ENCODE peak calls at places on chromosomes 16 and 17, in four cellular contexts. V, C, J and L are unnamed samples.

GRCh38 chr16:66367968-66368891 is 1.7 kb downstream of the CDH5 start:
- DNase-seq in J (no peak), C (no peak), V (no peak), L (no peak)

GRCh38 chr17:41586863-41587495 is at the start of gene KRT14:
- DNase-seq in V (no peak), J (no peak), C (no peak), L (no peak)

GRCh38 chr17:37694734-37695133 is 50.1 kb downstream of the HNF1B start:
- DNase-seq in V (no peak), C (no peak), J (no peak), L (no peak)

GRCh38 chr17:30950189-30950588 is 20.6 kb upstream of the RNF135 start:
- DNase-seq in J (peak), V (peak), C (no peak), L (no peak)

GRCh38 chr17:18225562-18226283 is at the start of gene LLGL1:
- DNase-seq in J (no peak), V (no peak), C (no peak), L (no peak)

GRCh38 chr17:11081342-11081741 is 159.7 kb upstream of the SHISA6 start:
- DNase-seq in C (no peak), J (no peak), V (no peak), L (no peak)

GRCh38 chr16:46974352-46974751 is 878 bp upstream of the DNAJA2 start:
- DNase-seq in V (peak), C (no peak), J (no peak), L (no peak)

GRCh38 chr17:67477687-67478086 is 100.6 kb downstream of the PITPNC1 start:
- DNase-seq in V (peak), C (peak), J (no peak), L (no peak)

GRCh38 chr17:6374761-6375312 is 60.1 kb downstream of the AIPL1 start:
- DNase-seq in C (no peak), V (no peak), J (no peak), L (no peak)

GRCh38 chr17:17710728-17711541 is 29.7 kb downstream of the RAI1 start:
- DNase-seq in V (no peak), J (peak), C (peak), L (peak)

GRCh38 chr17:77881545-77881944 is 77.0 kb upstream of the TNRC6C start:
- DNase-seq in C (no peak), J (peak), V (peak), L (no peak)

GRCh38 chr17:73749906-73750305 is 105.7 kb upstream of the SDK2 start:
- DNase-seq in J (no peak), V (no peak), C (no peak), L (no peak)

GRCh38 chr16:58085171-58085570 is 44.0 kb downstream of the CFAP20 start:
- DNase-seq in C (no peak), J (no peak), V (no peak), L (no peak)

GRCh38 chr17:36848008-36848902 is 89.0 kb upstream of the LHX1 start:
- DNase-seq in C (no peak), V (no peak), J (no peak), L (no peak)

GRCh38 chr16:56195151-56195550 is 3.9 kb downstream of the GNAO1 start:
- DNase-seq in C (no peak), V (no peak), J (no peak), L (no peak)

GRCh38 chr16:2515180-2515803 is 1.5 kb downstream of the ATP6V0C start:
- DNase-seq in C (no peak), V (no peak), J (no peak), L (no peak)

GRCh38 chr17:77247048-77247541 is 106.3 kb downstream of the SEC14L1 start:
- DNase-seq in C (no peak), V (peak), J (peak), L (peak)

GRCh38 chr16:52070341-52071057 is 476.4 kb downstream of the TOX3 start:
- DNase-seq in C (no peak), V (no peak), J (no peak), L (no peak)

GRCh38 chr16:81642943-81643342 is 136.1 kb upstream of the PLCG2 start:
- DNase-seq in V (no peak), C (no peak), J (no peak), L (no peak)

GRCh38 chr17:60971515-60972369 is 294.1 kb downstream of the BCAS3 start:
- DNase-seq in V (peak), J (no peak), C (no peak), L (peak)

GRCh38 chr16:4214215-4214621 is 27.7 kb downstream of the SRL start:
- DNase-seq in C (peak), J (peak), V (no peak), L (no peak)

GRCh38 chr16:85824161-85825135 is 25.0 kb downstream of the COX4I1 start:
- DNase-seq in V (peak), C (no peak), J (peak), L (no peak)

GRCh38 chr17:77449908-77450741 is 309.4 kb downstream of the SEC14L1 start:
- DNase-seq in J (peak), C (no peak), V (no peak), L (peak)

DNA sequence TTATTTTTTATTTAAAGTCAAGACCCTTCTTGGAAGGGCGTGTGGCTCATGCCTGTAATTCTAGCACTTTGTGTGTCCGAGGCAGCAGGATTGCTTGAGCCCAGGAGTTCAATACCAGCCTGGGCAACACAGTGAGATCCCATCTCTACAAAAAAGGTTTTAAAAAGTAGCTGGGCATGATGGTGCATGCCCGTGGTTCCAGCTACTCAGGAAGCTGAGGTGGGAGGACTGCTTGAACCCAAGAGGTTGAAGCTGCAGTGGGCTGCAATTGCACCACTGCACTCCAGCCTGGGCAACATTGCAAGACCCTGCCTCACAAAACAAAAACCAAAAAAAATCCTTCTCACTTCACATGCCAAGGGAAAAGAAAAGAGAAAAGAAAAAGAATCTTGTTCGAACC is 29.6 kb downstream of the MINK1 start:
- DNase-seq in J (no peak), C (no peak), V (no peak), L (no peak)
- H3K4me3 ChIP-seq in J (no peak), C (no peak), V (no peak), L (no peak)

DNA sequence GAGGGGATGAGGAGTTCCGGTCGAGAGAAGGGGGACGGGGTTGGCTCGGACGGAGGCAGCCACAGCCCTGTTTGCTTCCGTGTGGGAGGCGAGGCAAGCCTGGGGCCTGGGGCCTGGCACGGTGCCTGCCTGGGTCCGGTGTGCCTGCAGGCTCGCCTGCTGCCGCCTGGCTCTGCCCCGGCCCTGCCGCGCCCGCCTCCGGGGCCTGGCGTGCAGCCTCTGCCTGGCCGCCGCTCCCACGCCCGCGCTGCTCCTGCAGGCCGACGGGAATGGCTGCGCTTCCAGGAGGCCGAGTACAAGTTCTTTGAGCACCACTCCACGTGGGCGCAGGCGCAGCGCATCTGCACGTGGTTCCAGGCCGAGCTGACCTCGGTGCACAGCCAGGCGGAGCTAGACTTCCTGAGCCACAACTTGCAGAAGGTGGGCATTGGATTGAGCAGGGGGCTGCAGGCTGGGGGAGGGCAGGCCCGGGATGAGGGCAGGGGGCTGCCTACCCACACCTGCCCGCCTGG is 53.1 kb downstream of the MRC2 start:
- DNase-seq in C (no peak), V (no peak), J (peak), L (peak)
- H3K4me3 ChIP-seq in C (no peak), V (no peak), J (no peak), L (peak)

GRCh38 chr16:64317601-64318000 is 804.3 kb downstream of the CDH11 start:
- DNase-seq in V (no peak), J (no peak), C (no peak), L (no peak)
- H3K4me3 ChIP-seq in V (no peak), J (no peak), C (no peak), L (no peak)

DNA sequence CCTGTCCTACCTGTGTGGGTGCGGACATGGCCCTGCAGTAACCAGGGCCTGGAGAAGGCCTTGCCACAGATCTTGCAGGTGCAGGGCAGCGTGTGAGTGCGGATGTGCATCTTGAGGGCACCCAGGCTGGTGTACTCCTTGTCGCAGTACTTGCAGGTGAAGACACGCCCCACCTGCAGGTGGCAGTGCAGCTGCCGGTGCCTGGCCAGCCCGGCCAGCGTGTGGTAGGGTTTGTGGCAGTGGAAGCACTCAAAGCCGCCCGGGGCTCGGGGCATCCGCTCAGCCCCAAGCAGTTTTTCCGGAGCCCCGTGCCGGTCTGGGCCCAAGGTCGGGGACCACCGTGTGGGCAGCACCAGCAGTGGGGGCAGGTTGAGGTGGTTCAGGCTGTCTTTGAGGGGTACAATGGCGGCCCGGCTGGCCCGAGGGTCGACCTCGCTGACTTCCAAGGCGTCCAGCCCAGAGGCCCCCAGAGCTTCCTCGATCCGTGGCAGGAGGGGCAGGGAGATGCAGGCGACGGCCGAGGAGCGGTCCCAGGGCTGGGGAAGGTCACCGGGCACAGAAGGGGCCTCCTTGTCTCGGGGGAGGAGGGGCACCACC is 5.1 kb downstream of the SNAI3 start:
- DNase-seq in V (peak), C (no peak), J (peak), L (no peak)
- H3K4me3 ChIP-seq in V (peak), C (no peak), J (no peak), L (no peak)

GRCh38 chr16:54933281-54934150 is 2.9 kb downstream of the IRX5 start:
- DNase-seq in V (no peak), C (no peak), J (no peak), L (no peak)

GRCh38 chr16:54930034-54930938 is at the start of gene IRX5:
- DNase-seq in V (no peak), C (peak), J (peak), L (peak)

GRCh38 chr16:54931041-54931756 is 534 bp downstream of the IRX5 start:
- DNase-seq in C (no peak), J (no peak), V (no peak), L (peak)

GRCh38 chr16:54932737-54933254 is 2.1 kb downstream of the IRX5 start:
- DNase-seq in J (no peak), V (no peak), C (no peak), L (peak)

DNA sequence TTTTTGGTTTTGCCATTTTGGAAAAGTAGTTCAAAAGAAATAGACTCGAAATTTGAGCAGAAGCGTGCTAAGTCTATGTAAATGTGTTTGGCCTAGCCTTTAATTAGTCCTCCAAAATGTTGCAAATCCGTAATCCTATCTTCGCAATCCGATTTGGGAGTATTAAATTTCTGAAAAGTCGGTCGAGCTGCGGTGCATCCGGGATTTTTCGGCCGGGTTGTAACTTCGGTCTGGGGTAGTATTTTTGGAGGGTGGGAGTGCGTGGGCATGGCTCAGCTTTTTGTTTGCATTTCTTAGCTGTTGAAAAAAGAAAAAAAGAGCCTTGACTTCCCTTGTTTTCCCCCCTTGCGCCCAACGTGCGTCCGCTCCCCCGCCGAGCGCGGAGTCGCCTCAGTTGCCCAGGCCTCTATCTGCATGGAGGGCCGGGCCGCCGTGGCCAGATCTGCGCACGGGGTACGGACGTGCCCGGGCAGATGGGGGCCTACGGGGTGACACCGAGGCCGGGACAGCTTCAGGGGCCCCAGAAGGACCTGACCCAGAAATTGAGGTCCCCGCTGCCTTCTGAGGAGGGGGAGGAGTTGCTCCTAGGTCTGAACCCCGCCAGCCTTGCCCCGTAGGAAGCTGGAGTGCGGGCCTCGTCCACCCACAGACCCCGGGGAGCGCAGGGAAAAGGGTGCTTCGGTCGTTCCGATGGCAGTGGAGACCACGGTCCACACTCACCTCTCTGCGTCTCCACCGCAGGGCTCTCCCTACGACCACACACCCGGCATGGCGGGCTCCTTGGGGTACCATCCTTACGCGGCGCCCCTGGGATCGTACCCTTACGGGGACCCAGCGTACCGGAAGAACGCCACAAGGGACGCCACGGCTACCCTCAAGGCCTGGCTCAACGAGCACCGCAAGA is 1.3 kb downstream of the IRX5 start:
- DNase-seq in J (no peak), C (no peak), V (no peak), L (no peak)
- H3K4me3 ChIP-seq in J (no peak), C (peak), V (no peak), L (peak)

DNA sequence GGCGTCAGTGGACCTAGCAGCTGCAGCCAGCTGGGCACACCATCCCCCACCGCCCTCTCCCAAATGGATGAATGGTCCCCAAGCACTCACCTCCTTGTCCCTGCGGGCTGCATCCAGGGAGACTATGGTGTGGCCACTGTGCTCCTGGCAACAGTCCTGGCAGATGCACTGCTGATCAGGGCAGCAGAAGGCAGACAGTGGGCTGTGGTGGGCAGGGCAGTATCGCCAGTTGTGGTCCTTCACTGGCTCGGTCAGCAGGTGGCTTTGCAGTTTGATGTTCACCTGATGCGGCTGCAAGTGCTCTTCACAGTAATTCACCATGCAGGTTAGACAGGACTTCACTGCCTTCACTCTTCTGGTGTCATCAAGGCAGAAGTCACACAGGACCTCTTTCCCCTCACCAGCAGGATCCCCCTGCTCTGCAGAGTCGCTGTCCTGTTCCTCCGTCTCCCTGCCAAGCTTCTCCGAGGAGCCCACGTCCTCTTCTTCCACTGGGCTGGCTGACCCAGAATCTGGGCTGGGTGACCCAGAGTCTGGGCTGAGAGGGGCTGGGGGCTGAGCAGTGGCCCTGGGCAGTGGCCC is 31.6 kb upstream of the FBXW10B start:
- DNase-seq in C (no peak), V (no peak), J (no peak), L (peak)
- H3K4me3 ChIP-seq in C (peak), V (no peak), J (peak), L (peak)

GRCh38 chr17:3846739-3847670 is 959 bp upstream of the NCBP3 start:
- DNase-seq in C (no peak), J (no peak), V (no peak), L (no peak)
- H3K4me3 ChIP-seq in C (no peak), J (no peak), V (no peak), L (no peak)